ENCODE peak calls at places on chromosomes 13 and 19, in seven cellular contexts. One of them, this sample, is unnamed.

GRCh38 chr19:12841094-12841493 is 2.8 kb downstream of the MAST1 start:
- DNase-seq in GM23338: peak; percentile 100
- DNase-seq in K562: peak; percentile 79
- DNase-seq in endothelial cell of umbilical vein: no peak
- DNase-seq in H1: peak; percentile 96
- DNase-seq in HepG2: no peak
- DNase-seq in HCT116: no peak
- DNase-seq in this sample: no peak

GRCh38 chr13:98300956-98301641 is 124.0 kb upstream of the RNF113B start:
- DNase-seq in GM23338: no peak
- DNase-seq in K562: no peak
- DNase-seq in endothelial cell of umbilical vein: peak; percentile 46
- DNase-seq in H1: no peak
- DNase-seq in HepG2: peak; percentile 96
- DNase-seq in HCT116: no peak
- DNase-seq in this sample: no peak

GRCh38 chr13:21333186-21333585 is 125.9 kb downstream of the ZDHHC20 start:
- DNase-seq in GM23338: no peak
- DNase-seq in K562: no peak
- DNase-seq in endothelial cell of umbilical vein: no peak
- DNase-seq in H1: no peak
- DNase-seq in HepG2: no peak
- DNase-seq in HCT116: no peak
- DNase-seq in this sample: no peak

GRCh38 chr19:15122331-15123030 is 15.3 kb downstream of the SYDE1 start:
- DNase-seq in GM23338: no peak
- DNase-seq in K562: no peak
- DNase-seq in endothelial cell of umbilical vein: no peak
- DNase-seq in H1: no peak
- DNase-seq in HepG2: no peak
- DNase-seq in HCT116: no peak
- DNase-seq in this sample: no peak

GRCh38 chr19:20238025-20238623 is 71.1 kb downstream of the ZNF486 start:
- DNase-seq in GM23338: peak; percentile 99
- DNase-seq in K562: peak; percentile 14
- DNase-seq in endothelial cell of umbilical vein: peak; percentile 88
- DNase-seq in H1: peak; percentile 97
- DNase-seq in HepG2: no peak
- DNase-seq in HCT116: no peak
- DNase-seq in this sample: no peak

GRCh38 chr19:16576690-16577530 is 4.7 kb upstream of the SLC35E1 start:
- DNase-seq in GM23338: no peak
- DNase-seq in K562: no peak
- DNase-seq in endothelial cell of umbilical vein: no peak
- DNase-seq in H1: no peak
- DNase-seq in HepG2: no peak
- DNase-seq in HCT116: no peak
- DNase-seq in this sample: no peak

GRCh38 chr19:32233091-32233490 is 112.3 kb upstream of the ZNF507 start:
- DNase-seq in GM23338: no peak
- DNase-seq in K562: no peak
- DNase-seq in endothelial cell of umbilical vein: no peak
- DNase-seq in H1: peak; percentile 27
- DNase-seq in HepG2: no peak
- DNase-seq in HCT116: no peak
- DNase-seq in this sample: no peak

GRCh38 chr19:44694184-44694579 is 4.8 kb upstream of the CEACAM16 start:
- DNase-seq in GM23338: peak; percentile 53
- DNase-seq in K562: peak; percentile 42
- DNase-seq in endothelial cell of umbilical vein: no peak
- DNase-seq in H1: no peak
- DNase-seq in HepG2: no peak
- DNase-seq in HCT116: no peak
- DNase-seq in this sample: no peak

GRCh38 chr13:76832258-76832988 is 53.8 kb downstream of the KCTD12 start:
- DNase-seq in GM23338: no peak
- DNase-seq in K562: no peak
- DNase-seq in endothelial cell of umbilical vein: no peak
- DNase-seq in H1: no peak
- DNase-seq in HepG2: no peak
- DNase-seq in HCT116: no peak
- DNase-seq in this sample: no peak

GRCh38 chr19:18254546-18255500 is 19.4 kb downstream of the IQCN start:
- DNase-seq in GM23338: peak; percentile 71
- DNase-seq in K562: no peak
- DNase-seq in endothelial cell of umbilical vein: no peak
- DNase-seq in H1: peak; percentile 77
- DNase-seq in HepG2: no peak
- DNase-seq in HCT116: no peak
- DNase-seq in this sample: no peak

GRCh38 chr19:33438987-33439781 is 65.7 kb downstream of the CEBPG start:
- DNase-seq in GM23338: no peak
- DNase-seq in K562: peak; percentile 32
- DNase-seq in endothelial cell of umbilical vein: no peak
- DNase-seq in H1: no peak
- DNase-seq in HepG2: no peak
- DNase-seq in HCT116: no peak
- DNase-seq in this sample: no peak

GRCh38 chr19:55643003-55643732 is at the start of gene ZNF581:
- DNase-seq in GM23338: peak; percentile 85
- DNase-seq in K562: no peak
- DNase-seq in endothelial cell of umbilical vein: peak; percentile 68
- DNase-seq in H1: peak; percentile 90
- DNase-seq in HepG2: peak; percentile 57
- DNase-seq in HCT116: no peak
- DNase-seq in this sample: no peak

GRCh38 chr19:37933965-37934364 is 27.0 kb downstream of the SIPA1L3 start:
- DNase-seq in GM23338: no peak
- DNase-seq in K562: no peak
- DNase-seq in endothelial cell of umbilical vein: no peak
- DNase-seq in H1: no peak
- DNase-seq in HepG2: peak; percentile 90
- DNase-seq in HCT116: no peak
- DNase-seq in this sample: no peak

GRCh38 chr19:49142866-49143335 is 12.3 kb downstream of the HRC start:
- DNase-seq in GM23338: peak; percentile 99
- DNase-seq in K562: peak; percentile 79
- DNase-seq in endothelial cell of umbilical vein: peak; percentile 92
- DNase-seq in H1: peak; percentile 90
- DNase-seq in HepG2: no peak
- DNase-seq in HCT116: no peak
- DNase-seq in this sample: no peak

GRCh38 chr13:27830010-27830409 is 37.7 kb downstream of the GSX1 start:
- DNase-seq in GM23338: peak; percentile 80
- DNase-seq in K562: peak; percentile 77
- DNase-seq in endothelial cell of umbilical vein: peak; percentile 34
- DNase-seq in H1: peak; percentile 91
- DNase-seq in HepG2: no peak
- DNase-seq in HCT116: peak; percentile 32
- DNase-seq in this sample: no peak

GRCh38 chr19:1762243-1763140 is 9.2 kb downstream of the ONECUT3 start:
- DNase-seq in GM23338: no peak
- DNase-seq in K562: no peak
- DNase-seq in endothelial cell of umbilical vein: no peak
- DNase-seq in H1: peak; percentile 53
- DNase-seq in HepG2: no peak
- DNase-seq in HCT116: no peak
- DNase-seq in this sample: no peak
- TF ChIP-seq EZH2 in GM23338: peak; percentile 97
- TF ChIP-seq EZH2 in K562: no peak
- TF ChIP-seq EZH2 in endothelial cell of umbilical vein: no peak
- TF ChIP-seq EZH2 in H1: peak; percentile 97
- TF ChIP-seq EZH2 in HepG2: no peak
- TF ChIP-seq EZH2 in HCT116: no peak
- TF ChIP-seq EZH2 in this sample: no peak

GRCh38 chr19:2276429-2276989 is 5.5 kb downstream of the PEAK3 start:
- DNase-seq in GM23338: no peak
- DNase-seq in K562: no peak
- DNase-seq in endothelial cell of umbilical vein: no peak
- DNase-seq in H1: no peak
- DNase-seq in HepG2: no peak
- DNase-seq in HCT116: no peak
- DNase-seq in this sample: no peak

GRCh38 chr19:2275588-2276428 is 6.2 kb downstream of the PEAK3 start:
- DNase-seq in GM23338: peak; percentile 44
- DNase-seq in K562: no peak
- DNase-seq in endothelial cell of umbilical vein: no peak
- DNase-seq in H1: no peak
- DNase-seq in HepG2: no peak
- DNase-seq in HCT116: no peak
- DNase-seq in this sample: no peak

GRCh38 chr19:2273356-2274184 is 8.4 kb downstream of the PEAK3 start:
- DNase-seq in GM23338: peak; percentile 96
- DNase-seq in K562: peak; percentile 76
- DNase-seq in endothelial cell of umbilical vein: peak; percentile 51
- DNase-seq in H1: peak; percentile 98
- DNase-seq in HepG2: peak; percentile 64
- DNase-seq in HCT116: peak; percentile 59
- DNase-seq in this sample: no peak

GRCh38 chr19:2274185-2274711 is 7.7 kb downstream of the PEAK3 start:
- DNase-seq in GM23338: no peak
- DNase-seq in K562: no peak
- DNase-seq in endothelial cell of umbilical vein: no peak
- DNase-seq in H1: no peak
- DNase-seq in HepG2: no peak
- DNase-seq in HCT116: no peak
- DNase-seq in this sample: no peak

DNA sequence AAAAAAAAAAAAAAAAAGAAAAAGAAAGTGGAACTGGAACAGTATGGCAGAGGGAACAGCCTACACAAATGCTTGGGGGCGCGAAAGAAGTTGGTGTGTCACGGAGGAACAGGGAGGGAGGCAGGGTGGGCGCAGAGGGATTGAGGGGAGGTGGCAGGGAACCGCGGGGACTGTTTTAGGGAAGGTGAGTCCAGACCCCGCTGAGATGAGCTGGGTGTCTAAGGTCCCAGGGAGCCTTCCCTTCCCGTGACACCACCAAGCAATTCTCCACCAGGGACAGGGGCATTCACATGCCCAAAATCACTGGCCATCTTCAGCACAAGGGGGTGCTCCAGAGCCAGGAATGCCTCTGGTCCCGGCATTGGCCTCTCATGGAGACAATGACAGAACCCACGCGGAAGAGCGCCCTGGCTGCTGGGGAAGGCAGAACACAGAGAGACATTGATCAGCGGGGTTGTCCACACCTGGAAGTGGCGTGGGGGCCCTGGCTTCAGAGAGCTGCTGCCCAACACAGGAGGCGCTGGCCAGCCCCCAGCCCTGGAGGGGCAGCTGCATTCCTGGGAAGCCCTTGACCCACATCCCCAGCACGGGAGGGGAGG is 6.9 kb downstream of the PEAK3 start:
- DNase-seq in GM23338: peak; percentile 87
- DNase-seq in K562: peak; percentile 54
- DNase-seq in endothelial cell of umbilical vein: peak; percentile 60
- DNase-seq in H1: peak; percentile 84
- DNase-seq in HepG2: peak; percentile 73
- DNase-seq in HCT116: no peak
- DNase-seq in this sample: no peak
- TF ChIP-seq POLR2AphosphoS5 in GM23338: no peak
- TF ChIP-seq POLR2AphosphoS5 in K562: no peak
- TF ChIP-seq POLR2AphosphoS5 in endothelial cell of umbilical vein: no peak
- TF ChIP-seq POLR2AphosphoS5 in H1: no peak
- TF ChIP-seq POLR2AphosphoS5 in HepG2: no peak
- TF ChIP-seq POLR2AphosphoS5 in HCT116: peak; percentile 28
- TF ChIP-seq POLR2AphosphoS5 in this sample: no peak

DNA sequence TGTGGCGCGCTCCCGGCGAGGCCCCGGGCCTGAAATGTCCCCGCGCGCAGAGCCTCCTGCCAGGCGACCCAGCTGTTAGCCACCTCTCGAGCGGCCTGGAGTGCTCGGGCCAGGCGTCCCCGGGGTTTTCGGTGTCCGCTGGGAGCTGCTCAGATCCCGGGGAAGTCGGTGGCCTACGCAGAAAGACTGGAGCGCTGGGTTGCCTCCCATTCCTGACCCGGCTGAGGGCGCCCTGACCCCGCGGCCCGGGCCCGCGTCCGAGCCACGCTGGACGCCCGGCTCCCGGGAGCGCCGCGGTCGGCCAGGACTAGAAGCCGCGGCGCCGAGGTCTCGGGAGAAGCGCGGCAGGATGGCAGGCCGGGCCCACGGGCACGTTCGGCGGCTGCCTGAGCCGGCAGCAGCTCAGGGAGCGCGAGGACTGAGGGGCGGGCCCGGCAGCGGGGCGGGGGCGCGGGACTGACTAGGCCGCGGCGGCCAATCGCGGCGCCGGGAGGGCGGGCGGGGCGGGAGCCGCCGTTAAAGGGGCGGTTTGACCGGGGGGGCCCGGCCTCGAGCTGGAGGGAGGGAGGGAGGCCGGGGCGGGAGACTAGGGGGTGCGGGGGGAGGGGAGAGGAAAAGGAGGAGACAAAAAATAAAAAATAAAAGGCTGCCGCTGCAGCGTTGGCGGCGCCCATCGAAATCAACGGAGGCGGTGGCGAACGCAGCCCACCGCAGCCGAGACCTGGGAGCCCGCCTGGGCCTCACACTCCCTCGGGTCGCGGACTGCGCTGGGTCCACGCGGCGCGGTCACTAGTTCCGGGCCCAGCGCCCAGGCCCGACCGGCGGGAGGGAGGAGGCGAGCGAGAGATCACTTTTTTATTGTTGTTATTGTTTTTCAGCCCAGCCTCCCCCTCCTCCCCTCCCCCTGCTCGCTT is 1.1 kb upstream of the ZIC2 start:
- DNase-seq in GM23338: peak; percentile 85
- DNase-seq in K562: peak; percentile 87
- DNase-seq in endothelial cell of umbilical vein: peak; percentile 47
- DNase-seq in H1: peak; percentile 85
- DNase-seq in HepG2: no peak
- DNase-seq in HCT116: peak; percentile 52
- DNase-seq in this sample: no peak
- TF ChIP-seq EZH2 in GM23338: no peak
- TF ChIP-seq EZH2 in K562: no peak
- TF ChIP-seq EZH2 in endothelial cell of umbilical vein: peak; percentile 83
- TF ChIP-seq EZH2 in H1: no peak
- TF ChIP-seq EZH2 in HepG2: no peak
- TF ChIP-seq EZH2 in HCT116: no peak
- TF ChIP-seq EZH2 in this sample: no peak

GRCh38 chr13:94596575-94596971 is 621 bp upstream of the TGDS start:
- DNase-seq in GM23338: no peak
- DNase-seq in K562: no peak
- DNase-seq in endothelial cell of umbilical vein: no peak
- DNase-seq in H1: no peak
- DNase-seq in HepG2: no peak
- DNase-seq in HCT116: peak; percentile 6
- DNase-seq in this sample: no peak
- TF ChIP-seq POLR2AphosphoS5 in GM23338: no peak
- TF ChIP-seq POLR2AphosphoS5 in K562: no peak
- TF ChIP-seq POLR2AphosphoS5 in endothelial cell of umbilical vein: no peak
- TF ChIP-seq POLR2AphosphoS5 in H1: no peak
- TF ChIP-seq POLR2AphosphoS5 in HepG2: no peak
- TF ChIP-seq POLR2AphosphoS5 in HCT116: no peak
- TF ChIP-seq POLR2AphosphoS5 in this sample: no peak

DNA sequence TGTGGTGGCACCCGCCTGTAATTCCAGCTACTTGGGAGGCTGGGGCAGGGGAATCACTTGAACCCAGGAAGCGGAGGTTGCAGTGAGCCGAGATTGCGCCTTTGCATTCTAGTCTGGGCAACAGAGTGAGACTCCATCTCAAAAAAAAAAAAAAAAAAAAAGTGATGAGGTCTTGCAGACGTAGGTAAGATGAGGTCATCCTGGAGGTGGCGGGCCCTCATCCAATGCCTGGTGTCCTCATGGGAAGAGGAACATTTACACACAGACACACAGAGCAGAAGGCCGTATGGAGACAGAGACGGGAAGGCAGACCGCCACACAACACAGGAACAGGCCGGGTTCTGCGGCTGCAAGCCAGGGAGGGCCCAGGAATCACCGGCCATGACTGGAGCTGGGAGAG is 4.4 kb downstream of the CACTIN start:
- DNase-seq in GM23338: no peak
- DNase-seq in K562: no peak
- DNase-seq in endothelial cell of umbilical vein: no peak
- DNase-seq in H1: no peak
- DNase-seq in HepG2: no peak
- DNase-seq in HCT116: no peak
- DNase-seq in this sample: no peak
- TF ChIP-seq EZH2 in GM23338: no peak
- TF ChIP-seq EZH2 in K562: no peak
- TF ChIP-seq EZH2 in endothelial cell of umbilical vein: no peak
- TF ChIP-seq EZH2 in H1: no peak
- TF ChIP-seq EZH2 in HepG2: no peak
- TF ChIP-seq EZH2 in HCT116: no peak
- TF ChIP-seq EZH2 in this sample: no peak

This sample was measured in SK-N-MC.